ENCODE peak calls at places on chromosomes 16 and 17, in six cellular contexts. One of them, this sample, is unnamed. For H3K4me1, the result is how much of the 10 kb centered on the place peaks cover.

GRCh38 chr17:50290074-50290702 is 15.9 kb downstream of the TMEM92 start:
- DNase-seq in fibroblast of lung: peak
- DNase-seq in IMR-90: peak
- DNase-seq in ascending aorta: peak
- DNase-seq in colonic mucosa: peak
- DNase-seq in Panc1: peak
- DNase-seq in this sample: peak

GRCh38 chr16:12767897-12768296 is 35.8 kb downstream of the CPPED1 start:
- DNase-seq in fibroblast of lung: peak
- DNase-seq in IMR-90: no peak
- DNase-seq in ascending aorta: no peak
- DNase-seq in colonic mucosa: no peak
- DNase-seq in Panc1: no peak
- DNase-seq in this sample: no peak

GRCh38 chr16:18983565-18984424 is at the start of gene TMC7:
- DNase-seq in fibroblast of lung: peak
- DNase-seq in IMR-90: peak
- DNase-seq in ascending aorta: no peak
- DNase-seq in colonic mucosa: peak
- DNase-seq in Panc1: peak
- DNase-seq in this sample: peak

GRCh38 chr17:34841467-34841866 is 119.8 kb downstream of the CCT6B start:
- DNase-seq in fibroblast of lung: no peak
- DNase-seq in IMR-90: no peak
- DNase-seq in ascending aorta: no peak
- DNase-seq in colonic mucosa: no peak
- DNase-seq in Panc1: no peak
- DNase-seq in this sample: no peak

GRCh38 chr17:77606146-77606864 is 352.2 kb upstream of the TNRC6C start:
- DNase-seq in fibroblast of lung: no peak
- DNase-seq in IMR-90: no peak
- DNase-seq in ascending aorta: no peak
- DNase-seq in colonic mucosa: no peak
- DNase-seq in Panc1: no peak
- DNase-seq in this sample: no peak

GRCh38 chr16:79595916-79596450 is 4.6 kb downstream of the MAF start:
- DNase-seq in fibroblast of lung: no peak
- DNase-seq in IMR-90: no peak
- DNase-seq in ascending aorta: no peak
- DNase-seq in colonic mucosa: no peak
- DNase-seq in Panc1: no peak
- DNase-seq in this sample: no peak

GRCh38 chr17:72512649-72513556 is 392.1 kb downstream of the SOX9 start:
- DNase-seq in fibroblast of lung: no peak
- DNase-seq in IMR-90: no peak
- DNase-seq in ascending aorta: no peak
- DNase-seq in colonic mucosa: no peak
- DNase-seq in Panc1: no peak
- DNase-seq in this sample: no peak

GRCh38 chr17:71934520-71934919 is 186.3 kb upstream of the SOX9 start:
- DNase-seq in fibroblast of lung: no peak
- DNase-seq in IMR-90: no peak
- DNase-seq in ascending aorta: no peak
- DNase-seq in colonic mucosa: no peak
- DNase-seq in Panc1: no peak
- DNase-seq in this sample: no peak

GRCh38 chr17:60901806-60902205 is 224.2 kb downstream of the BCAS3 start:
- DNase-seq in fibroblast of lung: peak
- DNase-seq in IMR-90: peak
- DNase-seq in ascending aorta: no peak
- DNase-seq in colonic mucosa: no peak
- DNase-seq in Panc1: no peak
- DNase-seq in this sample: peak

GRCh38 chr16:53964145-53964544 is 260.2 kb downstream of the FTO start:
- DNase-seq in fibroblast of lung: no peak
- DNase-seq in IMR-90: no peak
- DNase-seq in ascending aorta: no peak
- DNase-seq in colonic mucosa: no peak
- DNase-seq in Panc1: no peak
- DNase-seq in this sample: no peak

GRCh38 chr17:60598001-60598736 is 1.8 kb upstream of the PPM1D start:
- DNase-seq in fibroblast of lung: no peak
- DNase-seq in IMR-90: no peak
- DNase-seq in ascending aorta: no peak
- DNase-seq in colonic mucosa: peak
- DNase-seq in Panc1: no peak
- DNase-seq in this sample: no peak

GRCh38 chr17:32875904-32876413 is 965 bp downstream of the MYO1D start:
- DNase-seq in fibroblast of lung: peak
- DNase-seq in IMR-90: peak
- DNase-seq in ascending aorta: no peak
- DNase-seq in colonic mucosa: no peak
- DNase-seq in Panc1: no peak
- DNase-seq in this sample: no peak

GRCh38 chr16:48526058-48526957 is 83.7 kb downstream of the N4BP1 start:
- DNase-seq in fibroblast of lung: peak
- DNase-seq in IMR-90: no peak
- DNase-seq in ascending aorta: no peak
- DNase-seq in colonic mucosa: peak
- DNase-seq in Panc1: peak
- DNase-seq in this sample: peak

GRCh38 chr16:57736419-57737281 is 1.1 kb downstream of the KATNB1 start:
- DNase-seq in fibroblast of lung: peak
- DNase-seq in IMR-90: peak
- DNase-seq in ascending aorta: no peak
- DNase-seq in colonic mucosa: peak
- DNase-seq in Panc1: no peak
- DNase-seq in this sample: peak

GRCh38 chr16:77995843-77996455 is 26.4 kb upstream of the CLEC3A start:
- DNase-seq in fibroblast of lung: no peak
- DNase-seq in IMR-90: no peak
- DNase-seq in ascending aorta: no peak
- DNase-seq in colonic mucosa: no peak
- DNase-seq in Panc1: no peak
- DNase-seq in this sample: no peak

GRCh38 chr17:46024590-46024989 is 25.5 kb downstream of the STH start:
- DNase-seq in fibroblast of lung: no peak
- DNase-seq in IMR-90: no peak
- DNase-seq in ascending aorta: no peak
- DNase-seq in colonic mucosa: no peak
- DNase-seq in Panc1: no peak
- DNase-seq in this sample: no peak

GRCh38 chr17:7225711-7226331 is 6.1 kb downstream of the ACADVL start:
- DNase-seq in fibroblast of lung: no peak
- DNase-seq in IMR-90: no peak
- DNase-seq in ascending aorta: no peak
- DNase-seq in colonic mucosa: no peak
- DNase-seq in Panc1: no peak
- DNase-seq in this sample: no peak

GRCh38 chr16:53504161-53504663 is 1.2 kb upstream of the AKTIP start:
- DNase-seq in fibroblast of lung: peak
- DNase-seq in IMR-90: peak
- DNase-seq in ascending aorta: peak
- DNase-seq in colonic mucosa: peak
- DNase-seq in Panc1: no peak
- DNase-seq in this sample: no peak

GRCh38 chr16:72203401-72203800 is 31.4 kb upstream of the PMFBP1 start:
- DNase-seq in fibroblast of lung: peak
- DNase-seq in IMR-90: peak
- DNase-seq in ascending aorta: peak
- DNase-seq in colonic mucosa: no peak
- DNase-seq in Panc1: no peak
- DNase-seq in this sample: peak

GRCh38 chr17:36591434-36592315 is at the start of gene DHRS11:
- DNase-seq in fibroblast of lung: peak
- DNase-seq in IMR-90: peak
- DNase-seq in ascending aorta: no peak
- DNase-seq in colonic mucosa: peak
- DNase-seq in Panc1: no peak
- DNase-seq in this sample: no peak

GRCh38 chr16:15961060-15961511 is 11.7 kb downstream of the ABCC1 start:
- DNase-seq in fibroblast of lung: peak
- DNase-seq in IMR-90: peak
- DNase-seq in ascending aorta: no peak
- DNase-seq in colonic mucosa: no peak
- DNase-seq in Panc1: no peak
- DNase-seq in this sample: no peak

GRCh38 chr16:27103954-27104353 is 37.2 kb downstream of the C16orf82 start:
- DNase-seq in fibroblast of lung: no peak
- DNase-seq in IMR-90: no peak
- DNase-seq in ascending aorta: no peak
- DNase-seq in colonic mucosa: no peak
- DNase-seq in Panc1: no peak
- DNase-seq in this sample: no peak

GRCh38 chr17:51647873-51648272 is 387.5 kb downstream of the UTP18 start:
- DNase-seq in fibroblast of lung: peak
- DNase-seq in IMR-90: no peak
- DNase-seq in ascending aorta: no peak
- DNase-seq in colonic mucosa: no peak
- DNase-seq in Panc1: no peak
- DNase-seq in this sample: peak

GRCh38 chr17:75625813-75626486 is 7.3 kb upstream of the SMIM5 start:
- DNase-seq in fibroblast of lung: no peak
- DNase-seq in IMR-90: peak
- DNase-seq in ascending aorta: no peak
- DNase-seq in colonic mucosa: no peak
- DNase-seq in Panc1: no peak
- DNase-seq in this sample: no peak

GRCh38 chr16:49545243-49545642 is 171.6 kb downstream of the C16orf78 start:
- DNase-seq in fibroblast of lung: no peak
- DNase-seq in IMR-90: no peak
- DNase-seq in ascending aorta: no peak
- DNase-seq in colonic mucosa: no peak
- DNase-seq in Panc1: no peak
- DNase-seq in this sample: no peak

GRCh38 chr17:51258756-51259573 is 884 bp downstream of the MBTD1 start:
- DNase-seq in fibroblast of lung: peak
- DNase-seq in IMR-90: no peak
- DNase-seq in ascending aorta: no peak
- DNase-seq in colonic mucosa: peak
- DNase-seq in Panc1: no peak
- DNase-seq in this sample: no peak

GRCh38 chr17:38451030-38451839 is 23.0 kb downstream of the ARHGAP23 start:
- DNase-seq in fibroblast of lung: peak
- DNase-seq in IMR-90: peak
- DNase-seq in ascending aorta: no peak
- DNase-seq in colonic mucosa: no peak
- DNase-seq in Panc1: no peak
- DNase-seq in this sample: peak

GRCh38 chr17:65355246-65355645 is 206.2 kb downstream of the AXIN2 start:
- DNase-seq in fibroblast of lung: peak
- DNase-seq in IMR-90: no peak
- DNase-seq in ascending aorta: no peak
- DNase-seq in colonic mucosa: no peak
- DNase-seq in Panc1: no peak
- DNase-seq in this sample: no peak

GRCh38 chr16:13935408-13935807 is 15.5 kb downstream of the ERCC4 start:
- DNase-seq in fibroblast of lung: no peak
- DNase-seq in IMR-90: no peak
- DNase-seq in ascending aorta: no peak
- DNase-seq in colonic mucosa: no peak
- DNase-seq in Panc1: no peak
- DNase-seq in this sample: no peak

GRCh38 chr16:78715673-78716072 is 616.2 kb downstream of the WWOX start:
- DNase-seq in fibroblast of lung: no peak
- DNase-seq in IMR-90: no peak
- DNase-seq in ascending aorta: no peak
- DNase-seq in colonic mucosa: no peak
- DNase-seq in Panc1: no peak
- DNase-seq in this sample: no peak

GRCh38 chr16:67170168-67170947 is at the start of gene NOL3:
- DNase-seq in fibroblast of lung: peak
- DNase-seq in IMR-90: peak
- DNase-seq in ascending aorta: peak
- DNase-seq in colonic mucosa: peak
- DNase-seq in Panc1: no peak
- DNase-seq in this sample: no peak

GRCh38 chr17:19648475-19649406 is at the start of gene ALDH3A2:
- DNase-seq in fibroblast of lung: peak
- DNase-seq in IMR-90: peak
- DNase-seq in ascending aorta: peak
- DNase-seq in colonic mucosa: peak
- DNase-seq in Panc1: no peak
- DNase-seq in this sample: peak
- TF ChIP-seq CTCF in fibroblast of lung: peak
- TF ChIP-seq CTCF in IMR-90: no peak
- TF ChIP-seq CTCF in ascending aorta: peak
- TF ChIP-seq CTCF in colonic mucosa: no peak
- TF ChIP-seq CTCF in Panc1: peak
- TF ChIP-seq CTCF in this sample: peak

GRCh38 chr17:40433551-40434384 is 9.5 kb upstream of the IGFBP4 start:
- DNase-seq in fibroblast of lung: no peak
- DNase-seq in IMR-90: no peak
- DNase-seq in ascending aorta: no peak
- DNase-seq in colonic mucosa: no peak
- DNase-seq in Panc1: no peak
- DNase-seq in this sample: no peak
- H3K27ac ChIP-seq in fibroblast of lung: no peak
- H3K27ac ChIP-seq in IMR-90: no peak
- H3K27ac ChIP-seq in ascending aorta: no peak
- H3K27ac ChIP-seq in colonic mucosa: no peak
- H3K27ac ChIP-seq in Panc1: no peak
- H3K27ac ChIP-seq in this sample: no peak

GRCh38 chr16:8963825-8964441 is at the start of gene USP7:
- DNase-seq in fibroblast of lung: peak
- DNase-seq in IMR-90: peak
- DNase-seq in ascending aorta: peak
- DNase-seq in colonic mucosa: peak
- DNase-seq in Panc1: no peak
- DNase-seq in this sample: peak

GRCh38 chr16:8961811-8962390 is 1.8 kb downstream of the USP7 start:
- DNase-seq in fibroblast of lung: peak
- DNase-seq in IMR-90: no peak
- DNase-seq in ascending aorta: no peak
- DNase-seq in colonic mucosa: no peak
- DNase-seq in Panc1: no peak
- DNase-seq in this sample: no peak

GRCh38 chr16:8963010-8963824 is 489 bp downstream of the USP7 start:
- DNase-seq in fibroblast of lung: peak
- DNase-seq in IMR-90: no peak
- DNase-seq in ascending aorta: no peak
- DNase-seq in colonic mucosa: no peak
- DNase-seq in Panc1: no peak
- DNase-seq in this sample: no peak

GRCh38 chr16:8960788-8961109 is 3.0 kb downstream of the USP7 start:
- DNase-seq in fibroblast of lung: no peak
- DNase-seq in IMR-90: no peak
- DNase-seq in ascending aorta: no peak
- DNase-seq in colonic mucosa: no peak
- DNase-seq in Panc1: no peak
- DNase-seq in this sample: no peak

GRCh38 chr16:8962393-8963009 is 1.2 kb downstream of the USP7 start:
- DNase-seq in fibroblast of lung: no peak
- DNase-seq in IMR-90: no peak
- DNase-seq in ascending aorta: no peak
- DNase-seq in colonic mucosa: peak
- DNase-seq in Panc1: no peak
- DNase-seq in this sample: peak
- H3K4me1 ChIP-seq in fibroblast of lung: under half
- H3K4me1 ChIP-seq in IMR-90: under half
- H3K4me1 ChIP-seq in ascending aorta: under half
- H3K4me1 ChIP-seq in colonic mucosa: under half
- H3K4me1 ChIP-seq in Panc1: under half
- H3K4me1 ChIP-seq in this sample: under half

GRCh38 chr16:87333101-87333500 is 15.9 kb upstream of the C16orf95 start:
- DNase-seq in fibroblast of lung: no peak
- DNase-seq in IMR-90: no peak
- DNase-seq in ascending aorta: no peak
- DNase-seq in colonic mucosa: no peak
- DNase-seq in Panc1: no peak
- DNase-seq in this sample: no peak
- TF ChIP-seq CTCF in fibroblast of lung: no peak
- TF ChIP-seq CTCF in IMR-90: no peak
- TF ChIP-seq CTCF in ascending aorta: no peak
- TF ChIP-seq CTCF in colonic mucosa: no peak
- TF ChIP-seq CTCF in Panc1: no peak
- TF ChIP-seq CTCF in this sample: no peak